ENCODE peak calls at places on chromosomes 11 and 22, in nine cellular contexts. R, M, X, A, Y, K, G, T and E are unnamed samples.

GRCh38 chr11:71120346-71120963 is 131.9 kb downstream of the SHANK2 start:
- DNase-seq in R (no peak), M (peak), X (no peak), A (peak), Y (no peak), K (no peak), G (peak), T (no peak), E (no peak)

GRCh38 chr11:11965656-11966353 is 42.6 kb downstream of the DKK3 start:
- DNase-seq in R (no peak), M (no peak), X (no peak), A (no peak), Y (no peak), K (no peak), G (no peak), T (no peak), E (no peak)

GRCh38 chr11:78112588-78113275 is 26.7 kb downstream of the ALG8 start:
- DNase-seq in R (no peak), M (no peak), X (no peak), A (no peak), Y (no peak), K (no peak), G (no peak), T (no peak), E (no peak)

GRCh38 chr11:14980854-14981253 is 8.7 kb upstream of the CALCA start:
- DNase-seq in R (peak), M (no peak), X (no peak), A (no peak), Y (no peak), K (no peak), G (peak), T (peak), E (no peak)

GRCh38 chr11:58636587-58636986 is 14.1 kb downstream of the CNTF start:
- DNase-seq in R (no peak), M (no peak), X (no peak), A (no peak), Y (no peak), K (no peak), G (no peak), T (no peak), E (no peak)

GRCh38 chr22:33909075-33909458 is 11.2 kb downstream of the LARGE1 start:
- DNase-seq in R (peak), M (no peak), X (no peak), A (no peak), Y (no peak), K (no peak), G (peak), T (no peak), E (no peak)

GRCh38 chr11:94525933-94526332 is 13.7 kb downstream of the C11orf97 start:
- DNase-seq in R (peak), M (no peak), X (no peak), A (no peak), Y (no peak), K (no peak), G (peak), T (no peak), E (peak)

GRCh38 chr11:67022341-67022933 is 497 bp upstream of the SYT12 start:
- DNase-seq in R (peak), M (no peak), X (no peak), A (no peak), Y (no peak), K (no peak), G (peak), T (no peak), E (peak)

GRCh38 chr22:22884888-22885840 is 2.5 kb upstream of the IGLL5 start:
- DNase-seq in R (no peak), M (no peak), X (no peak), A (no peak), Y (no peak), K (peak), G (no peak), T (no peak), E (peak)

GRCh38 chr11:133961890-133962289 is 5.1 kb upstream of the IGSF9B start:
- DNase-seq in R (no peak), M (no peak), X (no peak), A (no peak), Y (no peak), K (no peak), G (no peak), T (no peak), E (no peak)

GRCh38 chr11:2377511-2378443 is 667 bp downstream of the CD81 start:
- DNase-seq in R (no peak), M (peak), X (peak), A (no peak), Y (no peak), K (peak), G (peak), T (no peak), E (peak)

GRCh38 chr11:11016943-11017342 is 159.1 kb upstream of the ZBED5 start:
- DNase-seq in R (no peak), M (no peak), X (no peak), A (no peak), Y (no peak), K (no peak), G (no peak), T (no peak), E (no peak)

GRCh38 chr11:20303451-20303965 is 60.0 kb upstream of the HTATIP2 start:
- DNase-seq in R (no peak), M (no peak), X (no peak), A (no peak), Y (no peak), K (no peak), G (no peak), T (no peak), E (no peak)

GRCh38 chr22:32723632-32724031 is 77.9 kb upstream of the TIMP3 start:
- DNase-seq in R (peak), M (no peak), X (peak), A (no peak), Y (no peak), K (peak), G (peak), T (no peak), E (no peak)

GRCh38 chr11:69240332-69241074 is 53.5 kb upstream of the MYEOV start:
- DNase-seq in R (no peak), M (no peak), X (no peak), A (no peak), Y (no peak), K (no peak), G (peak), T (no peak), E (peak)

GRCh38 chr22:28940441-28940840 is 57.1 kb downstream of the ZNRF3 start:
- DNase-seq in R (no peak), M (no peak), X (no peak), A (no peak), Y (no peak), K (no peak), G (no peak), T (no peak), E (no peak)

GRCh38 chr11:8707541-8708270 is 25.1 kb downstream of the RPL27A start:
- DNase-seq in R (no peak), M (no peak), X (no peak), A (no peak), Y (no peak), K (no peak), G (no peak), T (no peak), E (peak)

GRCh38 chr11:64900263-64900678 is 16.7 kb downstream of the ATG2A start:
- DNase-seq in R (no peak), M (peak), X (peak), A (no peak), Y (peak), K (peak), G (no peak), T (no peak), E (no peak)

GRCh38 chr11:126186031-126186698 is 25.3 kb downstream of the RPUSD4 start:
- DNase-seq in R (no peak), M (no peak), X (no peak), A (no peak), Y (no peak), K (no peak), G (no peak), T (no peak), E (no peak)

GRCh38 chr11:35234836-35235235 is 95.9 kb downstream of the CD44 start:
- DNase-seq in R (no peak), M (no peak), X (no peak), A (no peak), Y (no peak), K (no peak), G (no peak), T (no peak), E (no peak)

GRCh38 chr11:95567685-95568084 is 221.9 kb downstream of the FAM76B start:
- DNase-seq in R (no peak), M (no peak), X (no peak), A (no peak), Y (no peak), K (no peak), G (peak), T (peak), E (no peak)

GRCh38 chr11:27807594-27807993 is 107.3 kb upstream of the BDNF start:
- DNase-seq in R (no peak), M (no peak), X (no peak), A (no peak), Y (no peak), K (no peak), G (peak), T (peak), E (no peak)

GRCh38 chr11:69442807-69443137 is 38.7 kb upstream of the LINC01488 start:
- DNase-seq in R (no peak), M (no peak), X (no peak), A (no peak), Y (no peak), K (no peak), G (peak), T (peak), E (no peak)

GRCh38 chr22:16866167-16866566 is 41.0 kb upstream of the XKR3 start:
- DNase-seq in R (no peak), M (no peak), X (no peak), A (no peak), Y (no peak), K (no peak), G (no peak), T (no peak), E (no peak)

GRCh38 chr11:6565988-6566703 is 37.3 kb downstream of the RRP8 start:
- DNase-seq in R (no peak), M (no peak), X (no peak), A (no peak), Y (no peak), K (no peak), G (no peak), T (no peak), E (no peak)

GRCh38 chr11:113114452-113115027 is 153.3 kb downstream of the NCAM1 start:
- DNase-seq in R (peak), M (no peak), X (no peak), A (no peak), Y (no peak), K (no peak), G (peak), T (peak), E (peak)

GRCh38 chr22:46598224-46598623 is 22.0 kb upstream of the GRAMD4 start:
- DNase-seq in R (no peak), M (no peak), X (no peak), A (no peak), Y (no peak), K (no peak), G (no peak), T (no peak), E (no peak)

GRCh38 chr11:110971110-110971509 is 258.9 kb upstream of the ARHGAP20 start:
- DNase-seq in R (peak), M (no peak), X (no peak), A (no peak), Y (no peak), K (no peak), G (peak), T (peak), E (no peak)

GRCh38 chr11:111302298-111302697 is 4.0 kb downstream of the POU2AF3 start:
- DNase-seq in R (no peak), M (no peak), X (no peak), A (no peak), Y (no peak), K (no peak), G (no peak), T (no peak), E (no peak)

GRCh38 chr22:42473484-42474193 is 41.4 kb upstream of the NFAM1 start:
- DNase-seq in R (peak), M (no peak), X (peak), A (no peak), Y (no peak), K (peak), G (peak), T (peak), E (no peak)